ENCODE peak calls at places on chromosomes 1 and 21, in five cellular contexts. One of them, this sample, is unnamed.

GRCh38 chr1:85654066-85654782 is 54.0 kb downstream of the ZNHIT6 start:
- DNase-seq in GM23338: no peak
- DNase-seq in SK-N-SH: no peak
- DNase-seq in hepatocyte: no peak
- DNase-seq in OCI-LY7: no peak
- DNase-seq in this sample: peak

GRCh38 chr21:25298512-25299491 is 308.5 kb downstream of the MRPL39 start:
- DNase-seq in hepatocyte: no peak
- DNase-seq in GM23338: no peak
- DNase-seq in OCI-LY7: peak
- DNase-seq in SK-N-SH: no peak
- DNase-seq in this sample: no peak

GRCh38 chr21:42117229-42118048 is 46.3 kb downstream of the UMODL1 start:
- DNase-seq in SK-N-SH: peak
- DNase-seq in GM23338: peak
- DNase-seq in hepatocyte: peak
- DNase-seq in OCI-LY7: peak
- DNase-seq in this sample: peak

GRCh38 chr1:212967767-212968166 is 17.4 kb downstream of the VASH2 start:
- DNase-seq in hepatocyte: peak
- DNase-seq in SK-N-SH: peak
- DNase-seq in GM23338: peak
- DNase-seq in OCI-LY7: peak
- DNase-seq in this sample: peak

GRCh38 chr1:28848408-28848807 is 36.4 kb downstream of the OPRD1 start:
- DNase-seq in GM23338: no peak
- DNase-seq in hepatocyte: no peak
- DNase-seq in OCI-LY7: no peak
- DNase-seq in SK-N-SH: no peak
- DNase-seq in this sample: no peak

GRCh38 chr1:230827081-230827681 is 41.1 kb downstream of the C1orf198 start:
- DNase-seq in SK-N-SH: no peak
- DNase-seq in hepatocyte: no peak
- DNase-seq in OCI-LY7: no peak
- DNase-seq in GM23338: no peak
- DNase-seq in this sample: peak

GRCh38 chr1:202088216-202088615 is 34.5 kb upstream of the GPR37L1 start:
- DNase-seq in SK-N-SH: peak
- DNase-seq in GM23338: no peak
- DNase-seq in OCI-LY7: no peak
- DNase-seq in hepatocyte: peak
- DNase-seq in this sample: no peak

GRCh38 chr1:118960026-118960561 is 28.0 kb downstream of the TBX15 start:
- DNase-seq in SK-N-SH: no peak
- DNase-seq in OCI-LY7: peak
- DNase-seq in hepatocyte: peak
- DNase-seq in GM23338: peak
- DNase-seq in this sample: peak

GRCh38 chr21:44255519-44255981 is 6.1 kb downstream of the DNMT3L start:
- DNase-seq in GM23338: no peak
- DNase-seq in hepatocyte: peak
- DNase-seq in SK-N-SH: no peak
- DNase-seq in OCI-LY7: no peak
- DNase-seq in this sample: no peak

GRCh38 chr1:32817815-32818786 is 648 bp downstream of the S100PBP start:
- DNase-seq in SK-N-SH: peak
- DNase-seq in OCI-LY7: peak
- DNase-seq in GM23338: peak
- DNase-seq in hepatocyte: peak
- DNase-seq in this sample: peak

GRCh38 chr1:112507896-112508241 is 896 bp upstream of the WNT2B start:
- DNase-seq in hepatocyte: peak
- DNase-seq in SK-N-SH: peak
- DNase-seq in GM23338: peak
- DNase-seq in OCI-LY7: peak
- DNase-seq in this sample: peak

GRCh38 chr1:184882649-184883303 is 91.5 kb downstream of the NIBAN1 start:
- DNase-seq in OCI-LY7: no peak
- DNase-seq in SK-N-SH: no peak
- DNase-seq in hepatocyte: no peak
- DNase-seq in GM23338: peak
- DNase-seq in this sample: no peak

GRCh38 chr1:186435336-186435735 is 25.6 kb downstream of the PDC start:
- DNase-seq in SK-N-SH: no peak
- DNase-seq in GM23338: no peak
- DNase-seq in OCI-LY7: no peak
- DNase-seq in hepatocyte: no peak
- DNase-seq in this sample: peak

GRCh38 chr1:186099362-186100064 is 275.5 kb downstream of the TPR start:
- DNase-seq in OCI-LY7: no peak
- DNase-seq in SK-N-SH: no peak
- DNase-seq in hepatocyte: no peak
- DNase-seq in GM23338: no peak
- DNase-seq in this sample: no peak

GRCh38 chr1:174996474-174996873 is 3.3 kb upstream of the CACYBP start:
- DNase-seq in hepatocyte: no peak
- DNase-seq in OCI-LY7: peak
- DNase-seq in GM23338: no peak
- DNase-seq in SK-N-SH: no peak
- DNase-seq in this sample: peak

GRCh38 chr21:45540601-45540970 is 1.7 kb downstream of the SLC19A1 start:
- DNase-seq in GM23338: no peak
- DNase-seq in hepatocyte: no peak
- DNase-seq in SK-N-SH: peak
- DNase-seq in OCI-LY7: no peak
- DNase-seq in this sample: no peak

GRCh38 chr21:46181436-46181835 is 2.8 kb downstream of the SPATC1L start:
- DNase-seq in hepatocyte: no peak
- DNase-seq in SK-N-SH: no peak
- DNase-seq in OCI-LY7: no peak
- DNase-seq in GM23338: no peak
- DNase-seq in this sample: no peak

GRCh38 chr1:15429701-15430149 is 8.5 kb upstream of the CTRC start:
- DNase-seq in SK-N-SH: peak
- DNase-seq in GM23338: no peak
- DNase-seq in OCI-LY7: no peak
- DNase-seq in hepatocyte: no peak
- DNase-seq in this sample: peak

GRCh38 chr1:15428815-15429435 is 9.3 kb upstream of the CTRC start:
- DNase-seq in SK-N-SH: peak
- DNase-seq in GM23338: no peak
- DNase-seq in OCI-LY7: no peak
- DNase-seq in hepatocyte: no peak
- DNase-seq in this sample: no peak

GRCh38 chr1:15432327-15432726 is 5.9 kb upstream of the CTRC start:
- DNase-seq in hepatocyte: peak
- DNase-seq in SK-N-SH: peak
- DNase-seq in OCI-LY7: no peak
- DNase-seq in GM23338: peak
- DNase-seq in this sample: no peak

GRCh38 chr1:15431571-15431948 is 6.7 kb upstream of the CTRC start:
- DNase-seq in SK-N-SH: peak
- DNase-seq in GM23338: no peak
- DNase-seq in OCI-LY7: no peak
- DNase-seq in hepatocyte: no peak
- DNase-seq in this sample: no peak

DNA sequence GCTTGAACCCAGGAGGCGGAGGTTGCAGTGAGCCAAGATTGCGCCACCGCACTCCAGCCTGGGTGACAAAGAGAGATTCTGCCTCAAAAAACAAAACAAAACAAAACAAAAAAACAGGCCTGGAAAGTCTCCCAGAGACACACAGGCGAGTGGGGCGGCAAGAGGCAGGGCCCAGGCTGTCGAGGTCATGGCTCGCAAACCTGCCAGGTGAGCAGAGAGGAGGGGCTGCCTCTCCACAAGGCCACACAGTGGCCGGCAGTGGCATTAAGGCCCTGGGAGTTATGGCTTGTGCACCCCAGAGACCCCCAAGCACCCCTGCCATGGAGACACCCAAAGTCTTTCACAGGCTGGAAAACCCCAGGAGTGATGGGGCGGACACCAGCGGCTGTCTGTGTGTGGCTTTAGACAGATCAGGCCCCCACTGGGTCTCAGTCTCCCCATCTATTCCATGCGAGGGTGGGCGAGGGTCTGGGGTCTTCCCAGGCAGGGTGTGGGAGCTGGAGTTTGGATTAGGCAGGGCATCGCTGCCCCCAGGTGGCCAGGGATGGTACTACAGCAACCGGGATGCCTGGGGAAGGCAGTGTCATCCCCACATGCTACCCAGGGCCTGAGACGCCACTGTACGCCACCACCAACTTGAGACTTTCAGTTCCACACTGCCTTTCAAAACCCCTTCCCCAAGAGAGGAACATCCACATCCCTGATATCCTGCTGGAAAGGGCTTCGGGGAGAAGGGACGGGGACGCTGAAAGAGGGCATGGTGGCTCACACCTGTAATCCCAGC is 7.3 kb upstream of the CTRC start:
- DNase-seq in hepatocyte: peak
- DNase-seq in SK-N-SH: peak
- DNase-seq in GM23338: peak
- DNase-seq in OCI-LY7: peak
- DNase-seq in this sample: peak
- TF ChIP-seq EZH2phosphoT487 in hepatocyte: no peak
- TF ChIP-seq EZH2phosphoT487 in SK-N-SH: no peak
- TF ChIP-seq EZH2phosphoT487 in GM23338: no peak
- TF ChIP-seq EZH2phosphoT487 in OCI-LY7: no peak
- TF ChIP-seq EZH2phosphoT487 in this sample: no peak

GRCh38 chr21:31187499-31187898 is 149.2 kb upstream of the KRTAP19-8 start:
- DNase-seq in OCI-LY7: no peak
- DNase-seq in SK-N-SH: no peak
- DNase-seq in hepatocyte: no peak
- DNase-seq in GM23338: peak
- DNase-seq in this sample: no peak

GRCh38 chr21:31185663-31186062 is 147.4 kb upstream of the KRTAP19-8 start:
- DNase-seq in OCI-LY7: no peak
- DNase-seq in hepatocyte: no peak
- DNase-seq in GM23338: no peak
- DNase-seq in SK-N-SH: no peak
- DNase-seq in this sample: no peak

GRCh38 chr21:31182231-31183129 is 144.2 kb upstream of the KRTAP19-8 start:
- DNase-seq in GM23338: no peak
- DNase-seq in OCI-LY7: no peak
- DNase-seq in SK-N-SH: no peak
- DNase-seq in hepatocyte: no peak
- DNase-seq in this sample: no peak

GRCh38 chr21:31186916-31187315 is 148.6 kb upstream of the KRTAP19-8 start:
- DNase-seq in GM23338: peak
- DNase-seq in OCI-LY7: no peak
- DNase-seq in SK-N-SH: no peak
- DNase-seq in hepatocyte: no peak
- DNase-seq in this sample: no peak

DNA sequence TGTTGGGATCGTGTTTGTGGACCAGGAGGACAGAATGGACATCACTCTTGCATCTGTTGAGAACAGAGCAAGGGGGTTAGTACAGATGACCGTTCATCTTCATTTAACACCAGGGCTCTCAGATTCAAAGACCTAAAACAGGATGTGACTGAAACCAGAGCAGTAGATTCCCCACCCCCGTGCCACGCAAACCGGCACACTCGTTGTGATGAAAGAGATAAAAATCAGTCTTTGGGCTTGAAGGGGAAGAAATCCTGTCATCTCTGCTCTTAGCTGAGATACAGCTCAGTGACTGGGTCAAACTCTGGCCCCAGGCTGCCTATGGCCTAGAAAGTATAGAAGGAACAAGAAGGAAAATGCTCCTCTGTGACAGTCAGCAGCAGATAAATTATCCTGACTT is 146.2 kb upstream of the KRTAP19-8 start:
- DNase-seq in SK-N-SH: peak
- DNase-seq in hepatocyte: no peak
- DNase-seq in OCI-LY7: no peak
- DNase-seq in GM23338: no peak
- DNase-seq in this sample: no peak
- TF ChIP-seq EZH2phosphoT487 in SK-N-SH: no peak
- TF ChIP-seq EZH2phosphoT487 in hepatocyte: no peak
- TF ChIP-seq EZH2phosphoT487 in OCI-LY7: no peak
- TF ChIP-seq EZH2phosphoT487 in GM23338: no peak
- TF ChIP-seq EZH2phosphoT487 in this sample: no peak

GRCh38 chr1:20724364-20725188 is 6.8 kb upstream of the KIF17 start:
- DNase-seq in SK-N-SH: peak
- DNase-seq in GM23338: no peak
- DNase-seq in OCI-LY7: no peak
- DNase-seq in hepatocyte: no peak
- DNase-seq in this sample: no peak
- TF ChIP-seq EZH2phosphoT487 in SK-N-SH: no peak
- TF ChIP-seq EZH2phosphoT487 in GM23338: no peak
- TF ChIP-seq EZH2phosphoT487 in OCI-LY7: no peak
- TF ChIP-seq EZH2phosphoT487 in hepatocyte: no peak
- TF ChIP-seq EZH2phosphoT487 in this sample: no peak

GRCh38 chr1:17984510-17985085 is 123.0 kb upstream of the IGSF21 start:
- DNase-seq in OCI-LY7: peak
- DNase-seq in hepatocyte: peak
- DNase-seq in GM23338: peak
- DNase-seq in SK-N-SH: peak
- DNase-seq in this sample: peak

GRCh38 chr1:17978016-17978415 is 129.6 kb upstream of the IGSF21 start:
- DNase-seq in OCI-LY7: no peak
- DNase-seq in SK-N-SH: no peak
- DNase-seq in hepatocyte: no peak
- DNase-seq in GM23338: no peak
- DNase-seq in this sample: no peak

GRCh38 chr1:17982197-17982596 is 125.4 kb upstream of the IGSF21 start:
- DNase-seq in hepatocyte: no peak
- DNase-seq in OCI-LY7: no peak
- DNase-seq in SK-N-SH: no peak
- DNase-seq in GM23338: no peak
- DNase-seq in this sample: no peak

GRCh38 chr1:17976843-17977242 is 130.8 kb upstream of the IGSF21 start:
- DNase-seq in GM23338: peak
- DNase-seq in OCI-LY7: no peak
- DNase-seq in SK-N-SH: no peak
- DNase-seq in hepatocyte: no peak
- DNase-seq in this sample: peak

GRCh38 chr1:17979815-17980214 is 127.8 kb upstream of the IGSF21 start:
- DNase-seq in GM23338: peak
- DNase-seq in SK-N-SH: no peak
- DNase-seq in OCI-LY7: peak
- DNase-seq in hepatocyte: no peak
- DNase-seq in this sample: no peak
- TF ChIP-seq EZH2phosphoT487 in GM23338: no peak
- TF ChIP-seq EZH2phosphoT487 in SK-N-SH: no peak
- TF ChIP-seq EZH2phosphoT487 in OCI-LY7: no peak
- TF ChIP-seq EZH2phosphoT487 in hepatocyte: no peak
- TF ChIP-seq EZH2phosphoT487 in this sample: no peak

DNA sequence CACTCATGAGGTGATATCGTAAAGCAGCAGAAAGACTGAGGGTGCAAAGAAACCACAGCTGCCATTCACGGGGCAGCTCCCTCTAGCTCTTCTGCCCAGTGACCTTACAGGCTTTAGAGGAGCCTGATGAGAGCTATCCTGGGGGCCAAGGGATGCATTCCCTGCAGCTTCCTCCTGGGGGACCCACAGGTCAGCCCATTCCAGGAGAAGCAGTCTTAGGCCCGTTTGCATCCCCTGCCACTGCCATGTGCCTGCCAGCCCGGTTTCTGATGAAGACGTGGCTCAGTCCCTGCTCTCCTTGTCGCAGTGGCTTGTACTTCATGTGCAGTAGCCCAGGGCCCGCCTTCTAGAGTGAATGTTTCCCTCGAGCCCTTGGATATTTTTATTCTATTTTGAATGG is 22.8 kb downstream of the ATP5PO start:
- DNase-seq in hepatocyte: no peak
- DNase-seq in GM23338: peak
- DNase-seq in SK-N-SH: peak
- DNase-seq in OCI-LY7: peak
- DNase-seq in this sample: no peak
- TF ChIP-seq EZH2phosphoT487 in hepatocyte: no peak
- TF ChIP-seq EZH2phosphoT487 in GM23338: no peak
- TF ChIP-seq EZH2phosphoT487 in SK-N-SH: no peak
- TF ChIP-seq EZH2phosphoT487 in OCI-LY7: no peak
- TF ChIP-seq EZH2phosphoT487 in this sample: no peak